ENCODE peak calls at places on chromosomes 6 and 20, in seven cellular contexts. One of them, this sample, is unnamed.

GRCh38 chr20:20713244-20713765 is 861 bp upstream of the RALGAPA2 start:
- DNase-seq in dorsolateral prefrontal cortex: no peak
- DNase-seq in right lobe of liver: no peak
- DNase-seq in A549: no peak
- DNase-seq in HFFc6: no peak
- DNase-seq in GM06990: no peak
- DNase-seq in B cell: no peak
- DNase-seq in this sample: no peak

GRCh38 chr20:53224851-53225250 is 252.7 kb downstream of the TSHZ2 start:
- DNase-seq in B cell: no peak
- DNase-seq in GM06990: no peak
- DNase-seq in dorsolateral prefrontal cortex: no peak
- DNase-seq in A549: no peak
- DNase-seq in right lobe of liver: no peak
- DNase-seq in HFFc6: no peak
- DNase-seq in this sample: no peak

GRCh38 chr20:7859371-7859802 is 80.9 kb downstream of the HAO1 start:
- DNase-seq in GM06990: no peak
- DNase-seq in A549: peak
- DNase-seq in B cell: peak
- DNase-seq in right lobe of liver: no peak
- DNase-seq in HFFc6: peak
- DNase-seq in dorsolateral prefrontal cortex: no peak
- DNase-seq in this sample: no peak

GRCh38 chr6:105592329-105592728 is 189.4 kb upstream of the PREP start:
- DNase-seq in right lobe of liver: no peak
- DNase-seq in HFFc6: peak
- DNase-seq in dorsolateral prefrontal cortex: no peak
- DNase-seq in A549: peak
- DNase-seq in GM06990: no peak
- DNase-seq in B cell: no peak
- DNase-seq in this sample: no peak

GRCh38 chr6:166830185-166830890 is 126.0 kb downstream of the RNASET2 start:
- DNase-seq in dorsolateral prefrontal cortex: no peak
- DNase-seq in HFFc6: no peak
- DNase-seq in B cell: peak
- DNase-seq in GM06990: peak
- DNase-seq in A549: no peak
- DNase-seq in right lobe of liver: no peak
- DNase-seq in this sample: no peak

GRCh38 chr6:127300411-127300810 is 33.7 kb downstream of the RNF146 start:
- DNase-seq in right lobe of liver: no peak
- DNase-seq in HFFc6: peak
- DNase-seq in GM06990: no peak
- DNase-seq in dorsolateral prefrontal cortex: no peak
- DNase-seq in B cell: no peak
- DNase-seq in A549: peak
- DNase-seq in this sample: no peak

GRCh38 chr6:81561071-81561564 is 191.4 kb downstream of the TENT5A start:
- DNase-seq in A549: no peak
- DNase-seq in B cell: no peak
- DNase-seq in GM06990: no peak
- DNase-seq in dorsolateral prefrontal cortex: no peak
- DNase-seq in HFFc6: no peak
- DNase-seq in right lobe of liver: no peak
- DNase-seq in this sample: no peak

GRCh38 chr20:44552950-44553908 is 29.1 kb upstream of the PKIG start:
- DNase-seq in HFFc6: peak
- DNase-seq in B cell: no peak
- DNase-seq in dorsolateral prefrontal cortex: no peak
- DNase-seq in GM06990: no peak
- DNase-seq in A549: peak
- DNase-seq in right lobe of liver: no peak
- DNase-seq in this sample: no peak

GRCh38 chr20:33859157-33859695 is 48.1 kb downstream of the CHMP4B start:
- DNase-seq in GM06990: peak
- DNase-seq in HFFc6: no peak
- DNase-seq in dorsolateral prefrontal cortex: no peak
- DNase-seq in right lobe of liver: no peak
- DNase-seq in A549: peak
- DNase-seq in B cell: peak
- DNase-seq in this sample: no peak

GRCh38 chr6:137216106-137216505 is 3.1 kb downstream of the IFNGR1 start:
- DNase-seq in dorsolateral prefrontal cortex: no peak
- DNase-seq in right lobe of liver: no peak
- DNase-seq in B cell: no peak
- DNase-seq in HFFc6: peak
- DNase-seq in GM06990: no peak
- DNase-seq in A549: no peak
- DNase-seq in this sample: no peak

GRCh38 chr20:45783656-45784294 is 7.9 kb downstream of the WFDC3 start:
- DNase-seq in B cell: no peak
- DNase-seq in dorsolateral prefrontal cortex: no peak
- DNase-seq in GM06990: no peak
- DNase-seq in HFFc6: no peak
- DNase-seq in right lobe of liver: no peak
- DNase-seq in A549: no peak
- DNase-seq in this sample: no peak

GRCh38 chr6:132401120-132401940 is at the start of gene MOXD1:
- DNase-seq in A549: peak
- DNase-seq in HFFc6: peak
- DNase-seq in GM06990: peak
- DNase-seq in dorsolateral prefrontal cortex: no peak
- DNase-seq in right lobe of liver: peak
- DNase-seq in B cell: peak
- DNase-seq in this sample: peak

GRCh38 chr6:44161997-44162338 is 3.3 kb downstream of the CAPN11 start:
- DNase-seq in A549: no peak
- DNase-seq in dorsolateral prefrontal cortex: no peak
- DNase-seq in GM06990: no peak
- DNase-seq in right lobe of liver: no peak
- DNase-seq in HFFc6: peak
- DNase-seq in B cell: no peak
- DNase-seq in this sample: no peak

GRCh38 chr6:37985355-37985754 is 165.8 kb downstream of the ZFAND3 start:
- DNase-seq in HFFc6: no peak
- DNase-seq in GM06990: no peak
- DNase-seq in dorsolateral prefrontal cortex: no peak
- DNase-seq in right lobe of liver: no peak
- DNase-seq in B cell: no peak
- DNase-seq in A549: no peak
- DNase-seq in this sample: no peak

GRCh38 chr6:73209117-73209516 is 16.2 kb downstream of the KHDC1L start:
- DNase-seq in B cell: no peak
- DNase-seq in dorsolateral prefrontal cortex: no peak
- DNase-seq in A549: no peak
- DNase-seq in right lobe of liver: no peak
- DNase-seq in GM06990: no peak
- DNase-seq in HFFc6: no peak
- DNase-seq in this sample: no peak

GRCh38 chr6:127570739-127571389 is 6.1 kb upstream of the C6orf58 start:
- DNase-seq in right lobe of liver: no peak
- DNase-seq in dorsolateral prefrontal cortex: no peak
- DNase-seq in A549: no peak
- DNase-seq in GM06990: peak
- DNase-seq in HFFc6: no peak
- DNase-seq in B cell: no peak
- DNase-seq in this sample: no peak

GRCh38 chr6:14447240-14447639 is 329.7 kb downstream of the CD83 start:
- DNase-seq in HFFc6: no peak
- DNase-seq in right lobe of liver: no peak
- DNase-seq in A549: no peak
- DNase-seq in dorsolateral prefrontal cortex: no peak
- DNase-seq in B cell: no peak
- DNase-seq in GM06990: no peak
- DNase-seq in this sample: no peak

GRCh38 chr6:69825904-69826303 is 29.1 kb upstream of the LMBRD1 start:
- DNase-seq in B cell: no peak
- DNase-seq in dorsolateral prefrontal cortex: no peak
- DNase-seq in right lobe of liver: peak
- DNase-seq in HFFc6: no peak
- DNase-seq in GM06990: no peak
- DNase-seq in A549: no peak
- DNase-seq in this sample: no peak

GRCh38 chr6:169244684-169245383 is 8.8 kb downstream of the THBS2 start:
- DNase-seq in GM06990: no peak
- DNase-seq in dorsolateral prefrontal cortex: no peak
- DNase-seq in B cell: no peak
- DNase-seq in HFFc6: no peak
- DNase-seq in right lobe of liver: no peak
- DNase-seq in A549: no peak
- DNase-seq in this sample: no peak

GRCh38 chr6:32167761-32168262 is 3.4 kb downstream of the EGFL8 start:
- DNase-seq in right lobe of liver: no peak
- DNase-seq in dorsolateral prefrontal cortex: no peak
- DNase-seq in HFFc6: no peak
- DNase-seq in B cell: no peak
- DNase-seq in GM06990: no peak
- DNase-seq in A549: no peak
- DNase-seq in this sample: no peak

GRCh38 chr20:8244637-8245036 is 112.6 kb downstream of the PLCB1 start:
- DNase-seq in B cell: no peak
- DNase-seq in HFFc6: no peak
- DNase-seq in dorsolateral prefrontal cortex: no peak
- DNase-seq in right lobe of liver: no peak
- DNase-seq in GM06990: no peak
- DNase-seq in A549: no peak
- DNase-seq in this sample: no peak

GRCh38 chr6:100342830-100343229 is 121.9 kb downstream of the SIM1 start:
- DNase-seq in GM06990: no peak
- DNase-seq in dorsolateral prefrontal cortex: no peak
- DNase-seq in B cell: no peak
- DNase-seq in A549: no peak
- DNase-seq in right lobe of liver: no peak
- DNase-seq in HFFc6: peak
- DNase-seq in this sample: no peak

GRCh38 chr20:37414133-37414532 is 68.2 kb downstream of the SRC start:
- DNase-seq in GM06990: no peak
- DNase-seq in A549: no peak
- DNase-seq in right lobe of liver: no peak
- DNase-seq in dorsolateral prefrontal cortex: no peak
- DNase-seq in B cell: no peak
- DNase-seq in HFFc6: no peak
- DNase-seq in this sample: no peak

DNA sequence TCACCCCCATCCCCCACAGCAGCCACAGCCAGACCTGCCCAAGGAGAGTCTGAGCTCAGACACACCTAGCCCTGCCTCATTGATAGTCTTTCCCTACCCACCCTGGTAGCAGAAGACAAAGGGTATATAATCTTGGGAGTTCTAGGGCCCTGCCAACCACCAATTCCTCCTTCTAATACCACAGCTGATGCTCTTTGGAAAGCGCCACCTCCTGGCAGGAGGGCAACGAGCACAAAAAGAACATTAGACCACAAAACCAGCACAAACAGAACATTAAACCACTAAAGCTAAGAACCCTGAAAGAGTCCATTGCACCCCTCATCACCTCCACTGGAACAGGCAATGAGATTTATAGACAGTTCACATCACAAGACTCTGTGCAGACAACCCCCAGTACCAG is 195.8 kb upstream of the FUT9 start:
- DNase-seq in GM06990: no peak
- DNase-seq in right lobe of liver: no peak
- DNase-seq in dorsolateral prefrontal cortex: no peak
- DNase-seq in B cell: no peak
- DNase-seq in HFFc6: no peak
- DNase-seq in A549: no peak
- DNase-seq in this sample: no peak
- TF ChIP-seq CTCF in GM06990: peak
- TF ChIP-seq CTCF in right lobe of liver: no peak
- TF ChIP-seq CTCF in dorsolateral prefrontal cortex: no peak
- TF ChIP-seq CTCF in B cell: no peak
- TF ChIP-seq CTCF in HFFc6: no peak
- TF ChIP-seq CTCF in A549: no peak
- TF ChIP-seq CTCF in this sample: peak

GRCh38 chr6:16432075-16433032 is 194.0 kb downstream of the GMPR start:
- DNase-seq in dorsolateral prefrontal cortex: no peak
- DNase-seq in right lobe of liver: no peak
- DNase-seq in GM06990: peak
- DNase-seq in B cell: no peak
- DNase-seq in A549: no peak
- DNase-seq in HFFc6: peak
- DNase-seq in this sample: no peak
- TF ChIP-seq CTCF in dorsolateral prefrontal cortex: no peak
- TF ChIP-seq CTCF in right lobe of liver: no peak
- TF ChIP-seq CTCF in GM06990: no peak
- TF ChIP-seq CTCF in B cell: no peak
- TF ChIP-seq CTCF in A549: no peak
- TF ChIP-seq CTCF in HFFc6: no peak
- TF ChIP-seq CTCF in this sample: no peak

GRCh38 chr6:116403205-116403604 is 32.5 kb downstream of the DSE start:
- DNase-seq in GM06990: no peak
- DNase-seq in B cell: no peak
- DNase-seq in dorsolateral prefrontal cortex: no peak
- DNase-seq in A549: no peak
- DNase-seq in HFFc6: no peak
- DNase-seq in right lobe of liver: no peak
- DNase-seq in this sample: no peak

GRCh38 chr6:116404706-116405105 is 34.0 kb downstream of the DSE start:
- DNase-seq in A549: no peak
- DNase-seq in GM06990: no peak
- DNase-seq in dorsolateral prefrontal cortex: no peak
- DNase-seq in right lobe of liver: no peak
- DNase-seq in HFFc6: no peak
- DNase-seq in B cell: no peak
- DNase-seq in this sample: no peak

GRCh38 chr6:116405663-116406329 is 35.0 kb downstream of the DSE start:
- DNase-seq in dorsolateral prefrontal cortex: no peak
- DNase-seq in B cell: no peak
- DNase-seq in right lobe of liver: no peak
- DNase-seq in GM06990: no peak
- DNase-seq in A549: no peak
- DNase-seq in HFFc6: peak
- DNase-seq in this sample: no peak

GRCh38 chr6:116406678-116407345 is 36.1 kb downstream of the DSE start:
- DNase-seq in A549: no peak
- DNase-seq in GM06990: no peak
- DNase-seq in HFFc6: peak
- DNase-seq in dorsolateral prefrontal cortex: no peak
- DNase-seq in B cell: no peak
- DNase-seq in right lobe of liver: no peak
- DNase-seq in this sample: no peak

DNA sequence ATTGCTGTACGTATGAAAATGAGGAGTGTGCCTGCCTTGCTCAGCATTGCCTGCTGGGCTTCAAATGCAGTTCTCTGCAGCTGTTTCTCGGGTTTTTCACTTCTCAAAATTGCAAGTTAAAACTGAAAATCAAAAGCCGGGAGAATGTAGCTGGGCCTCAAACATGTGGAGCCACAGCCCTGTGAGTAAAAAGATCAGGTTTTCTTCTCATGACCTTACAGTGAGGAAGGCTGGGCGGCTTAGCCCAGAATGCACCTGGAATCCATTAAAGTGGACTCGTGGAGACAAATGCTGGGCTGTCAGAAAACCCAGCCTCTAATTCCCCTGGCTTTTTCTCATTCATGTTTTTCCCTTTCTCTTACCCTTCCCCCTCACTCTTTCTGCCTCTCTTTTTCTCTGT is 34.4 kb downstream of the DSE start:
- DNase-seq in dorsolateral prefrontal cortex: no peak
- DNase-seq in HFFc6: peak
- DNase-seq in right lobe of liver: no peak
- DNase-seq in GM06990: peak
- DNase-seq in A549: no peak
- DNase-seq in B cell: peak
- DNase-seq in this sample: no peak
- TF ChIP-seq CTCF in dorsolateral prefrontal cortex: no peak
- TF ChIP-seq CTCF in HFFc6: no peak
- TF ChIP-seq CTCF in right lobe of liver: no peak
- TF ChIP-seq CTCF in GM06990: no peak
- TF ChIP-seq CTCF in A549: no peak
- TF ChIP-seq CTCF in B cell: no peak
- TF ChIP-seq CTCF in this sample: no peak

GRCh38 chr20:47678130-47678453 is 107.2 kb downstream of the SULF2 start:
- DNase-seq in A549: no peak
- DNase-seq in B cell: no peak
- DNase-seq in HFFc6: no peak
- DNase-seq in GM06990: no peak
- DNase-seq in dorsolateral prefrontal cortex: no peak
- DNase-seq in right lobe of liver: no peak
- DNase-seq in this sample: no peak
- TF ChIP-seq CTCF in A549: no peak
- TF ChIP-seq CTCF in B cell: peak
- TF ChIP-seq CTCF in HFFc6: peak
- TF ChIP-seq CTCF in GM06990: no peak
- TF ChIP-seq CTCF in dorsolateral prefrontal cortex: peak
- TF ChIP-seq CTCF in right lobe of liver: no peak
- TF ChIP-seq CTCF in this sample: no peak

This sample was measured in osteocyte.